ENCODE peak calls at places on chromosome 3, in five cellular contexts. O is K562, T is HCT116, E is transverse colon, C is breast epithelium. Z is an unnamed sample. For H3K27me3, the result is how much of the 10 kb centered on the place peaks cover.

GRCh38 chr3:46504780-46505179 is 7.0 kb downstream of the RTP3 start:
- DNase-seq in O (no peak), T (no peak), E (no peak), C (no peak), Z (no peak)

GRCh38 chr3:188448813-188449212 is 294.9 kb downstream of the LPP start:
- DNase-seq in O (no peak), T (no peak), E (no peak), C (no peak), Z (no peak)

GRCh38 chr3:81929697-81930096 is 168.3 kb upstream of the GBE1 start:
- DNase-seq in O (peak), T (no peak), E (no peak), C (no peak), Z (no peak)

GRCh38 chr3:64097920-64098319 is 74.6 kb upstream of the PSMD6 start:
- DNase-seq in O (no peak), T (no peak), E (no peak), C (no peak), Z (no peak)

GRCh38 chr3:150409125-150409526 is 1.0 kb downstream of the TSC22D2 start:
- DNase-seq in O (no peak), T (no peak), E (no peak), C (no peak), Z (no peak)

GRCh38 chr3:159881828-159882309 is 106.8 kb upstream of the IL12A start:
- DNase-seq in O (no peak), T (no peak), E (no peak), C (no peak), Z (no peak)

GRCh38 chr3:171315101-171315500 is 145.1 kb downstream of the TNIK start:
- DNase-seq in O (no peak), T (no peak), E (no peak), C (no peak), Z (no peak)

GRCh38 chr3:79497447-79498111 is 270.2 kb downstream of the ROBO1 start:
- DNase-seq in O (peak), T (no peak), E (no peak), C (no peak), Z (no peak)

GRCh38 chr3:72728958-72729467 is 119.2 kb downstream of the SHQ1 start:
- DNase-seq in O (no peak), T (no peak), E (no peak), C (no peak), Z (no peak)

GRCh38 chr3:95926904-95927501 is 887.4 kb upstream of the EPHA6 start:
- DNase-seq in O (no peak), T (no peak), E (no peak), C (no peak), Z (no peak)

GRCh38 chr3:123804676-123805075 is 79.5 kb downstream of the MYLK start:
- DNase-seq in O (no peak), T (no peak), E (no peak), C (no peak), Z (no peak)

GRCh38 chr3:129016725-129017530 is 15.8 kb downstream of the EFCC1 start:
- DNase-seq in O (peak), T (no peak), E (peak), C (no peak), Z (no peak)

GRCh38 chr3:138727371-138727770 is 107.4 kb downstream of the PIK3CB start:
- DNase-seq in O (no peak), T (no peak), E (no peak), C (no peak), Z (no peak)

GRCh38 chr3:28853830-28854229 is 427.0 kb upstream of the RBMS3 start:
- DNase-seq in O (no peak), T (no peak), E (no peak), C (no peak), Z (no peak)

GRCh38 chr3:54954516-54954915 is 26.7 kb upstream of the LRTM1 start:
- DNase-seq in O (no peak), T (no peak), E (no peak), C (no peak), Z (no peak)

GRCh38 chr3:115246621-115247020 is 99.5 kb upstream of the ZBTB20 start:
- DNase-seq in O (no peak), T (no peak), E (no peak), C (no peak), Z (no peak)

GRCh38 chr3:49415931-49416601 is 3.8 kb downstream of the TCTA start:
- DNase-seq in O (no peak), T (no peak), E (peak), C (no peak), Z (no peak)

DNA sequence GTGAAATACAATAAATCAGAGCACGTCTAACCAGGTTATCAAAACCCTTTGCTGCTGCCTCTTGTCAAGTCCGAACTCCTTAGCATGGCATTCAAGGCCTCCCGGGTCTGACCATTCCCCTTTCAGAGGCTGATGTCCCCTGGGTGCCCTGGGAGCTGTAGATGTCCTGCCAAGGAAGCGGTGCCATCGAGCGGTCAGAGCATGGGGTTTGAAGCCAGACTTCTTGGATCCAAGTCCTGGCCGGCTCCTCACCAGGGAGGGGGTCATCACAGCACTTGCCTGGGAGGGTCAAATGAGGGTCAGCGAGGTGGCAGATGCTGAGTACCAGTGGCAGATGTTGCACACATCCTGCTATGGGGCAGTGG is 511 bp downstream of the TF start:
- DNase-seq in O (no peak), T (no peak), E (no peak), C (no peak), Z (no peak)
- TF ChIP-seq POLR2AphosphoS5 in O (no peak), T (no peak), E (no peak), C (no peak), Z (no peak)

DNA sequence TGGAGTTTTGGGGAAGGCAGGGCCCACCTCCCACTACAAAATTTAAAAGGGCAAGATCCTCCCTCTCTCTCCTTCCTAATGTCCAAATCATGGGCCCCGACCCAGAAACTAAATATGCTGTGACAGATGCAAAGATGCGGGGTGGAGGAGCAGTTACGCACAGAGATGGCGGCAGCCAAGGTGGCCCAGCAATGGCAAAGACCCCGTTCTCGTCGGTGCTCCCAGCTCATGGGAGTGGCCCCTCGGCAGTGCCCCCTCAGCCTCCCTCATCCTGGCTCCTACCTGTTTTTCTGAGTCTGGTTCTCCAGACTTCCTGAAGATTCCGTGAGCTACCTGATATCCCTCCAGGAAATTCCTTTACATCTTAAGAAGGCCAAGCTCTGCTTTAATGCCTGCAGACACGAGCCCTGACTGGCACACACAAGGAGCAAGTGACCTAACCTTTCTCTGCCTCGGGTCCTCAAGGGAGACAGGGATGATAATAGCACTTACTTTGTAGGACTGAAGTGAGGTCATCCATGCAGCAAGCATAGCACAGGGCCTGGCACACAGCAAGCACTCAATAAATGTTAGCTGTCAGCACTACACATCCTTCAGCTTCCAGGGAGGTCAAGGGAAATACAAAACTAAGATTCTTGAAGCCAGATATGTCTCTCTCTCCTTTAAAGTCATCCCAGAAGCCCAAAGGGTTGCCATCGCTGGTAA is 103.5 kb downstream of the LSM3 start:
- DNase-seq in O (no peak), T (no peak), E (no peak), C (no peak), Z (no peak)
- H3K27me3 ChIP-seq in O (under half), T (under half), E (under half), C (under half), Z (under half)

GRCh38 chr3:52483081-52483480 is 12.1 kb upstream of the STAB1 start:
- DNase-seq in O (no peak), T (no peak), E (no peak), C (no peak), Z (no peak)
- TF ChIP-seq POLR2A in O (no peak), T (no peak), E (no peak), C (no peak), Z (no peak)

DNA sequence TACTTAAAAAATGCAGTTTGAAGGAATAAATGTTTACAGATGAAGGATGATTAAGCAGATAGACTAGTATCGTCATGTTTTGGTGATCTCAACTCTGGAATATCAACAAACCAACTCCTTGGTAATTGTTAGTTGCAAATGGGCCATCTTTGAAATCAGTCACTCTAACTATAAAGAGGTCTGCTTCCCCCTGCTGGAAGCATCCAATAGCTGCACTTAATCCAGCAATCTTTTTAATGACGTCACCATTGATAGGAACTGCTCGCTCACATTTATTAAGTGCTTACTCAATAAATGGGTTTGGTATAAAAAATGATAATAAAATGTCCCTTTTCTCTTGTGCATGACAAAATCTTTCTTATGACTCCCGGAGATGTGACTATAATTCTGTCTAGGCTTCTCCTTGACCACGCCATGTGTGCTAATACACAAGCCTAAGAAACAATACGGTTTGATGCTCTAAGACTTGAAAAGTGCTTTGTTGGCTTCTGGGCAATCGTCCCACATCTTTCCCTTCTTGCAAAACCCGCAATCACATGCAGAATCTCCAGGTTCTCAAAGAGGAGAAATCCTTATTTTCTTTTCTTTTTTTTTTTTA is 227.6 kb upstream of the POU1F1 start:
- DNase-seq in O (peak), T (peak), E (peak), C (no peak), Z (no peak)
- TF ChIP-seq POLR2AphosphoS5 in O (no peak), T (no peak), E (no peak), C (no peak), Z (no peak)

GRCh38 chr3:16514799-16515353 is 1.4 kb upstream of the RFTN1 start:
- DNase-seq in O (no peak), T (no peak), E (no peak), C (no peak), Z (no peak)

GRCh38 chr3:16512435-16513140 is 911 bp downstream of the RFTN1 start:
- DNase-seq in O (no peak), T (no peak), E (peak), C (no peak), Z (peak)

GRCh38 chr3:16511561-16512434 is 1.7 kb downstream of the RFTN1 start:
- DNase-seq in O (no peak), T (no peak), E (peak), C (no peak), Z (peak)

GRCh38 chr3:16514021-16514700 is 662 bp upstream of the RFTN1 start:
- DNase-seq in O (no peak), T (no peak), E (no peak), C (no peak), Z (no peak)

GRCh38 chr3:16513141-16514020 is at the start of gene RFTN1:
- DNase-seq in O (no peak), T (no peak), E (peak), C (no peak), Z (peak)
- H3K27me3 ChIP-seq in O (under half), T (under half), E (under half), C (under half), Z (under half)

DNA sequence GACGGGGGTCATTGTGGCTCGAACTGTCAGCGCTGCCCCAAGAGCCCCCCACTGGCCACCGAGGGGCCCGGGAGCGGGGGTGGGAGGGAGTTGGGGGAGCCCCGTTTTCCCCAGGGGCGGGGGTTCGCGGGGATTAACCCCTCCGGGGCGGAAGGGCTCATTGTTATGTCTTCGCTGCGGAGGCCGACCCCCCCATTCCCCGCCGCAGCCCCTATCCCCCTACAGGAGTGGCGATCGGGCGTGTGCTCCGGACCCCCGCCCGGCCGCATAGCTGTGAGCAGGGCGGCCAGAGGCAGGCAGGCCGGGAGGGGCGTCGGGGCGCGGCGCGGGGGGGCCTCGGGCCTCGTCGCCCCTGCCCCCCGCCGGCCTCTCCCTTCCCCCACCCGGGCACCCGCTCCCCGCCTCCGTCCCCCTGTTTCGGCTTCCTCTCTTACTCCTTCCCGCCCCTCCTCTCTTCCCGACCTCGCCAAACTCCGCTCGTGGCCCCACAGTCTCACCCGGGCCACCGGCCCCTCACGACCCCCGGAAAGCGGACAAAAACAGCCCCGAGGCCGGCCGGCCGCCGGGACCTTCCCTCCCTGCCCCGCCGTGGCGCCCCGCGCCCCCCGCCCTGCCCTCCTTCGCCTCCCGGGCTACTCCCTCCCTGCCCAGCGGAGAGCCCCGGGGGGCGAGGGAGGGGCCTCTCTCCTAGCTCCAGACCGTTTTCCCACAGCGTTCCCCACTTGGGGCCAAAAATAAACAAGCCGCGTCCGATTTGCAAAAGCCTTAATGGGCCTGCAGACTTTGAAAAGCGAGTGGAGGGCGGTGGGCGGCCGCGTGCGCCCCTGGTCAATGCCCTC is 786 bp downstream of the UBE2E1 start:
- DNase-seq in O (peak), T (no peak), E (peak), C (no peak), Z (no peak)
- TF ChIP-seq POLR2A in O (no peak), T (no peak), E (no peak), C (no peak), Z (no peak)

DNA sequence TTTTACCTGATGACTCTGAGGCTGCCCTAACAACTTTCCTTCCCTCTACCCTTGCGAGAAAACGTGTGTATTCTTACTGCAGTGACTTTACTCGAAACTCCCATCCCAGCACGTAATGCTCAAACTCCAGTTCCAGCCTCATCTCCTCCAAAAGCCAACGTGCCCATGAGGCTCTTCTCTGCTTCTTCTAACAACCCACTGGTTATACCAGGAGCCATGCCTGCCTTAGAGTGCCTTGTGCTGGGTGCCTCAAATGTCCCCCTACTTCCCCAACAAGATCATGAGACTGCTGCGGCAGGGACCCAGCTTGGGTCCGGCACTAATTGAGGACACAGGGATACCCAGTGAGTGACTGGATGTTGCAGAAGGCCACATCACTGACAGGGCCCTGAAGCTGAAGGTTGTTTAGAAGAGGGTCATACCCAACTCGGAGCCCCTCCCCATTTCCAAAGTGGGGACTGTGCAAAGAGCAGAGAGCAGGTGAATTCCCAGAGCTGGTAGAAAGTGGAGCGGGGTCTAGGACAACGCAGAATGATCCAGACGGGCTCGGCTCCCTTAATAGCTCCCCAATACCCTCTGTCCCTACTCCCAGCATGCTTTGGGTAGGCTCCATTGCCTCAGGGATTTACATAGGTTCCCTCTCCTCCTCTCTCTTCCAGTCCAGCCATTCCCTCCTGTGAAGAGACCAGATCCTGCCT is 71.4 kb downstream of the BDH1 start:
- DNase-seq in O (no peak), T (no peak), E (no peak), C (no peak), Z (no peak)
- TF ChIP-seq POLR2AphosphoS5 in O (peak), T (peak), E (no peak), C (no peak), Z (no peak)

DNA sequence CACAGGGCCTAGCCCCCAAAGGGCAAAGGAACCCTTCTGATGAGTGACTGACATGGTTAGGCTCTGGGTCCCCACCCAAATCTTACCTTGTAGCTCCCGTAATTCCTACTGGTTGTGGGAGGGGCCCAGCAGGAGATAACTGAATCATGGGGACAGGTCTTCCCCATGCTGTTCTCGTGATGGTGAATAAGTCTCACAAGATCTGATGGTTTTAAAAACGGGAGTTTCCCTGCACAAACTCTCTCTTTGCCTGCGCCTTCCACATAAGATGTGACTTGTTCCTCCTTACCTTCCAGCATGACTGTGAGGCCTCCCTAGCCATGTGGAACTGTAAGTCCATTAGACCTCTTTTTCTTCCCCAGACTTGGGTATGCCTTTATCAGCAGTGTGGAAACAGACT is 16.9 kb downstream of the TKT start:
- DNase-seq in O (no peak), T (no peak), E (no peak), C (no peak), Z (no peak)
- H3K27me3 ChIP-seq in O (under half), T (under half), E (under half), C (under half), Z (under half)

GRCh38 chr3:39383190-39383912 is at the start of gene SLC25A38:
- DNase-seq in O (peak), T (peak), E (peak), C (peak), Z (peak)
- TF ChIP-seq POLR2A in O (peak), T (peak), E (peak), C (no peak), Z (no peak)

DNA sequence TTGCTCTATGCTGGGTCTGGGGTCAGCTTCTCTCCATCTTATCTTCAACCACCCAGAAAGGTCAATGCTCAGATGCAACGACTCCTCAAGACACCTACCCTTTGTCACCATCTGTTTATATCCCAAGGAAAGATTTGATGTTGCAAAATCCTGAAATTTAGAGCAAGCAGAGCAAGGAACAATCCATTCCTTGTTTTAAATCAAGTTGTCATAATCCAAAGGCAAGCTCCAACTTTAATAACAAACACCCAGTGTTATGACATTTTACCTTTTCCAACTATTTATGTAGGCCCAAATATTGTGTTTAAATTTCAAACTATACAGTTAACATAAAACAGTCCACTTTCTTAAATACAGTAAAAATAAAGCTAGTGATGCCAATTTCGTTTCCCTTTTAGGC is 116.5 kb upstream of the LRIG1 start:
- DNase-seq in O (no peak), T (no peak), E (no peak), C (no peak), Z (no peak)
- TF ChIP-seq POLR2AphosphoS5 in O (no peak), T (no peak), E (peak), C (no peak), Z (no peak)